ENCODE peak calls at places on chromosomes 5 and 9, in eight cellular contexts. S is AG09309; T is GM12864; X is CD4-positive, alpha-beta T cell; Y is CD8-positive, alpha-beta T cell; J is GM23338; M is GM10248; U is breast epithelium. Q is an unnamed sample.
A peak's percentile ranks its signal among the peaks of the same experiment; 100 is the strongest.

GRCh38 chr5:98201006-98201620 is 572.4 kb upstream of the RGMB start:
- DNase-seq in T (no peak), S (no peak), X (no peak), M (no peak), Y (no peak), U (peak; percentile 20), J (no peak), Q (no peak)

GRCh38 chr9:122261469-122261881 is 3.2 kb downstream of the RBM18 start:
- DNase-seq in S (peak; percentile 55), M (no peak), X (no peak), T (no peak), Y (no peak), U (peak; percentile 76), J (no peak), Q (no peak)

GRCh38 chr5:13771011-13771571 is 173.4 kb downstream of the DNAH5 start:
- DNase-seq in Y (no peak), T (no peak), J (no peak), U (no peak), S (no peak), X (no peak), M (no peak), Q (no peak)

GRCh38 chr5:142699105-142699720 is 13.3 kb upstream of the FGF1 start:
- DNase-seq in Y (peak; percentile 74), U (peak; percentile 83), J (peak; percentile 88), M (peak; percentile 68), T (peak; percentile 30), S (no peak), X (peak; percentile 62), Q (peak; percentile 66)

GRCh38 chr5:107594253-107595045 is 76.3 kb downstream of the EFNA5 start:
- DNase-seq in U (no peak), Y (no peak), T (no peak), S (no peak), M (no peak), J (no peak), X (no peak), Q (no peak)

GRCh38 chr5:74627511-74628120 is 12.9 kb downstream of the ENC1 start:
- DNase-seq in J (no peak), U (no peak), Y (no peak), X (no peak), T (no peak), M (no peak), S (no peak), Q (no peak)

GRCh38 chr9:137411670-137412380 is 11.1 kb downstream of the EXD3 start:
- DNase-seq in M (peak; percentile 82), T (peak; percentile 46), Y (peak; percentile 43), X (no peak), U (peak; percentile 90), J (no peak), S (peak; percentile 54), Q (peak; percentile 87)

GRCh38 chr5:173823721-173824567 is 64.2 kb upstream of the CPEB4 start:
- DNase-seq in S (peak; percentile 84), Y (no peak), T (no peak), U (peak; percentile 74), X (no peak), M (no peak), J (peak; percentile 58), Q (no peak)

GRCh38 chr5:177982072-177982727 is 13.8 kb downstream of the PROP1 start:
- DNase-seq in X (no peak), T (no peak), Y (peak; percentile 15), S (no peak), U (no peak), M (no peak), J (peak; percentile 81), Q (no peak)

DNA sequence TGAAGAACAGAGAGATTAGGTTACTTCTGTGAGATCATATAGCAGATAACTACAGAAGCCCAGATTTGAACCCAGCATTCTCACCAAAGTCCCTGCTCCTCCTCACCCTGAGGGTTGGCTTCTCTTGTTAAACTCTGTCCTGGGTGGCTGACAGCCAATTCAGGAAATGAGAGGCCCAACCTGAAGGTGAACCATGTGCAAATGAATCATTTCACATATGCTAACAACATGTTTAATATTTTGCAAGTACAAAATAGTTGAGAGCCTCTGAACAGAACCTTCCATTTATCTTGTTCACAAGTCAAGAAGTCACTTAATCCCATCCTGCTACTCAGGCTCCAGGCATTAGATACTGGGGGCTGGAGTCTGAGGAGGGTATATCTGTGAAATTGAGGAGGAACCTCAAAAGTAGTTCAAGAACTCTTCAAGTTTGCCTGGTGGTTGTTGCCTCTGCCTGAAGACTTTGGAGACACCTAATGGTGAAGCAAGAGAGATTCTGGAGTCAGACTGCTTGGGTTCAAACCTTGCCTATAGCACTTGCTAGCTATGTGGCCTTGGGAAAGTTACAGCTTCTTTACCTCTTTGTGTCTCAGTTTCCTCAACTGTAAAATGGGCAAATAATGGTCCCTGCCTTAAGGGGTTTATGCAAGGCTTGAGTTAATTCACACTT is 564.0 kb downstream of the PSAT1 start:
- DNase-seq in T (no peak), X (no peak), U (no peak), Y (no peak), M (no peak), S (peak; percentile 56), J (no peak), Q (no peak)
- TF ChIP-seq CTCF in T (no peak), X (no peak), U (no peak), Y (no peak), M (no peak), S (no peak), J (no peak), Q (peak; percentile 9)

DNA sequence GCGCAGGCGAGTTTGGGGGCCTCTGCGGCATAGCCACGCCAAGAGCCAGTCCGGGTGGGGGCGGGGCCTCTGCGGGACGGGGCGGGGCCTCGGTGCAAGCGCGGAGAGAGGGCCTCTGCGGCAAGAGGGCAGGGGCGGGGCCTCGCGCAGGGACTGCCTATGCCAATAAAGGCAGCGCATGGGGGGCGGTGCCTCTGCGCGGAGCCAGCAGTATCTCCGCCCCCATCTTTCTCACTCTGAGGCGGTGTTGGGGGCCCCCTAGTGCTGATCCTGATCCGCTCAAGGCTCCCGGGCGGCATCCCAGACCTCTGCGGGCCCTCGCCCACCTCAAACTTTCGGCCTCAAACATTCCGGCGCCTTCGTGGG is 9.2 kb upstream of the GPRIN1 start:
- DNase-seq in M (peak; percentile 90), J (peak; percentile 98), X (peak; percentile 41), U (peak; percentile 23), T (peak; percentile 21), Y (peak; percentile 72), S (no peak), Q (peak; percentile 98)
- TF ChIP-seq CTCF in M (peak; percentile 20), J (peak; percentile 54), X (no peak), U (no peak), T (peak; percentile 17), Y (peak; percentile 17), S (peak; percentile 57), Q (peak; percentile 49)

DNA sequence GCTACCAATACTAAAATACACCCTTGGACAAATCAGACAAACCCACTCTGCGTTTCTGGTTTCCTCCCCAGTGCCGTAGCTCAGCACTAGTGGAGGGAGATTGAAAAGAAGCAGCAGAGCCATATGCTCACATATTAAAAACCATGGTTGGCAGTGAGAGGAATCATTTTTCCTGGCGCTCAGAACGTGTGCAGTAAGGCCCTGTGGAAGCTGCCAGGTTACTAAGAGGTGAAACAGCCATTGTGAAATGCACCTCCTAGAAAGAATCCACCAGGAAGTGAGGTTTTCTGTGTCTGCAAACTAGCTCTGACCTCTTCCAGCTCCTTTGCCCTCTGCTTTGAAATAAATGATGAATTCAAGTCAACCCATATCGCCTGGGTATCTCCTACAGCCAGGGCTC is 177.2 kb downstream of the ERCC6L2 start:
- DNase-seq in S (no peak), X (no peak), Y (no peak), M (no peak), J (no peak), U (no peak), T (no peak), Q (no peak)
- TF ChIP-seq CTCF in S (no peak), X (no peak), Y (no peak), M (no peak), J (no peak), U (no peak), T (no peak), Q (no peak)

GRCh38 chr5:61363715-61364114 is 31.7 kb downstream of the ZSWIM6 start:
- DNase-seq in S (no peak), M (no peak), Y (no peak), T (no peak), X (no peak), U (no peak), J (no peak), Q (no peak)

GRCh38 chr5:61357745-61358144 is 25.7 kb downstream of the ZSWIM6 start:
- DNase-seq in S (no peak), U (no peak), Y (no peak), X (no peak), M (no peak), J (peak; percentile 69), T (no peak), Q (no peak)

GRCh38 chr5:61366841-61367240 is 34.8 kb downstream of the ZSWIM6 start:
- DNase-seq in S (no peak), T (no peak), J (no peak), X (no peak), U (no peak), M (no peak), Y (no peak), Q (no peak)

GRCh38 chr5:61362796-61363364 is 30.8 kb downstream of the ZSWIM6 start:
- DNase-seq in S (no peak), M (no peak), X (no peak), T (no peak), U (no peak), J (peak; percentile 55), Y (no peak), Q (no peak)
- TF ChIP-seq CTCF in S (peak; percentile 35), M (no peak), X (no peak), T (peak; percentile 11), U (no peak), J (peak; percentile 62), Y (no peak), Q (peak; percentile 11)

GRCh38 chr9:79567671-79568098 is 4.1 kb upstream of the TLE4 start:
- DNase-seq in S (no peak), J (peak; percentile 33), M (no peak), Y (no peak), T (no peak), X (no peak), U (no peak), Q (no peak)
- TF ChIP-seq CTCF in S (no peak), J (peak; percentile 26), M (no peak), Y (no peak), T (peak; percentile 7), X (no peak), U (no peak), Q (peak; percentile 24)

GRCh38 chr5:157913575-157913974 is 54.6 kb upstream of the CLINT1 start:
- DNase-seq in Y (no peak), S (no peak), M (no peak), X (no peak), J (no peak), U (no peak), T (no peak), Q (no peak)
- TF ChIP-seq CTCF in Y (no peak), S (no peak), M (no peak), X (no peak), J (no peak), U (no peak), T (no peak), Q (no peak)

GRCh38 chr5:130141689-130142320 is 237.5 kb downstream of the CHSY3 start:
- DNase-seq in M (peak; percentile 8), Y (no peak), T (peak; percentile 1), X (no peak), U (no peak), J (peak; percentile 67), S (no peak), Q (peak; percentile 9)
- TF ChIP-seq CTCF in M (peak; percentile 56), Y (no peak), T (peak; percentile 74), X (no peak), U (no peak), J (peak; percentile 83), S (peak; percentile 74), Q (peak; percentile 54)